ENCODE peak calls at places on chromosomes 16 and 17, in six cellular contexts. C, T, S, O, D and L are unnamed samples.

GRCh38 chr17:28549274-28550132 is 2.9 kb downstream of the UNC119 start:
- DNase-seq in S (no peak), D (no peak), C (no peak), T (no peak), O (no peak), L (peak; percentile 84)

GRCh38 chr16:62853887-62854286 is 817.6 kb upstream of the CDH8 start:
- DNase-seq in O (no peak), S (no peak), T (no peak), C (no peak), D (no peak), L (no peak)

GRCh38 chr17:1638171-1638583 is 7.4 kb downstream of the SCARF1 start:
- DNase-seq in O (no peak), D (no peak), T (no peak), C (no peak), S (no peak), L (no peak)

GRCh38 chr16:68070811-68071546 is 14.2 kb upstream of the NFATC3 start:
- DNase-seq in O (no peak), S (no peak), T (no peak), C (no peak), D (no peak), L (no peak)

GRCh38 chr17:29037739-29038465 is 5.0 kb upstream of the PIPOX start:
- DNase-seq in O (no peak), S (no peak), C (no peak), D (no peak), T (no peak), L (no peak)

GRCh38 chr17:80214878-80215210 is 5.3 kb downstream of the SGSH start:
- DNase-seq in T (no peak), D (no peak), O (no peak), C (no peak), S (no peak), L (no peak)

GRCh38 chr17:83053021-83053778 is 26.2 kb upstream of the METRNL start:
- DNase-seq in S (no peak), D (peak; percentile 46), O (no peak), C (peak; percentile 28), T (no peak), L (peak; percentile 63)

GRCh38 chr17:28620010-28620409 is 6.0 kb upstream of the RSKR start:
- DNase-seq in C (no peak), O (no peak), D (no peak), S (no peak), T (no peak), L (no peak)

GRCh38 chr17:40177275-40177874 is at the start of gene RAPGEFL1:
- DNase-seq in D (peak; percentile 75), T (no peak), C (peak; percentile 72), O (peak; percentile 74), S (peak; percentile 52), L (peak; percentile 92)

GRCh38 chr17:75530837-75531723 is 5.6 kb downstream of the LLGL2 start:
- DNase-seq in C (no peak), T (no peak), S (no peak), D (no peak), O (no peak), L (no peak)

GRCh38 chr17:79732804-79733691 is 2.3 kb downstream of the ENPP7 start:
- DNase-seq in D (no peak), S (no peak), T (no peak), C (no peak), O (no peak), L (no peak)

GRCh38 chr17:82217120-82217529 is 4.5 kb upstream of the CCDC57 start:
- DNase-seq in O (no peak), S (no peak), T (no peak), D (no peak), C (peak; percentile 75), L (peak; percentile 62)

GRCh38 chr17:74606050-74606449 is 14.0 kb upstream of the CD300LD start:
- DNase-seq in C (no peak), T (no peak), S (no peak), D (no peak), O (no peak), L (no peak)

GRCh38 chr17:80286638-80286960 is 25.9 kb downstream of the RNF213 start:
- DNase-seq in T (no peak), O (no peak), C (no peak), D (no peak), S (no peak), L (no peak)

GRCh38 chr16:17312100-17312732 is 158.5 kb downstream of the XYLT1 start:
- DNase-seq in C (no peak), O (no peak), T (no peak), D (no peak), S (no peak), L (no peak)

GRCh38 chr16:87077750-87078127 is 239.5 kb downstream of the C16orf95 start:
- DNase-seq in O (no peak), D (no peak), S (no peak), C (no peak), T (no peak), L (no peak)

GRCh38 chr16:73071131-73071940 is 23.4 kb upstream of the ZFHX3 start:
- DNase-seq in D (peak; percentile 53), C (peak; percentile 29), O (peak; percentile 79), T (no peak), S (peak; percentile 48), L (no peak)

GRCh38 chr17:79242873-79243602 is 168.4 kb downstream of the ENGASE start:
- DNase-seq in S (no peak), C (no peak), O (peak; percentile 33), D (no peak), T (no peak), L (no peak)

GRCh38 chr16:88700636-88701482 is 5.3 kb downstream of the RNF166 start:
- DNase-seq in C (peak; percentile 80), T (no peak), O (no peak), S (no peak), D (peak; percentile 81), L (peak; percentile 98)

GRCh38 chr17:80848449-80849102 is 143.1 kb upstream of the CHMP6 start:
- DNase-seq in S (no peak), O (no peak), C (no peak), D (no peak), T (no peak), L (no peak)

GRCh38 chr17:50316016-50316587 is 29.8 kb upstream of the XYLT2 start:
- DNase-seq in D (no peak), T (no peak), C (no peak), S (no peak), O (peak; percentile 3), L (peak; percentile 25)

GRCh38 chr17:39199986-39200879 is at the start of gene RPL19:
- DNase-seq in S (peak; percentile 89), D (peak; percentile 94), T (peak; percentile 89), C (peak; percentile 94), O (peak; percentile 95), L (peak; percentile 95)

GRCh38 chr17:30021708-30022317 is 80.4 kb downstream of the EFCAB5 start:
- DNase-seq in S (peak; percentile 44), O (peak; percentile 53), T (peak; percentile 51), C (peak; percentile 47), D (no peak), L (no peak)

GRCh38 chr16:20899503-20900298 is 457 bp downstream of the DCUN1D3 start:
- DNase-seq in O (no peak), D (no peak), T (no peak), C (peak; percentile 25), S (no peak), L (no peak)

GRCh38 chr17:12765544-12765943 is 23.8 kb upstream of the ARHGAP44 start:
- DNase-seq in C (peak; percentile 69), S (no peak), T (no peak), D (peak; percentile 63), O (no peak), L (no peak)

GRCh38 chr17:48636177-48637018 is 10.2 kb upstream of the HOXB9 start:
- DNase-seq in C (peak; percentile 77), D (peak; percentile 46), T (peak; percentile 88), O (no peak), S (peak; percentile 64), L (peak; percentile 88)

GRCh38 chr16:74450236-74450635 is 29.0 kb upstream of the CLEC18B start:
- DNase-seq in O (no peak), S (no peak), T (no peak), D (no peak), C (no peak), L (no peak)

GRCh38 chr16:88052661-88053060 is 101.4 kb downstream of the BANP start:
- DNase-seq in O (no peak), D (no peak), T (no peak), C (no peak), S (no peak), L (no peak)

GRCh38 chr16:19014456-19014855 is 30.7 kb downstream of the TMC7 start:
- DNase-seq in C (no peak), D (no peak), S (no peak), T (no peak), O (no peak), L (no peak)

GRCh38 chr16:57049678-57050077 is 42.7 kb upstream of the CPNE2 start:
- DNase-seq in D (no peak), T (no peak), C (no peak), S (no peak), O (no peak), L (no peak)

GRCh38 chr16:2770057-2770780 is 6.9 kb downstream of the ELOB start:
- DNase-seq in S (no peak), O (no peak), D (no peak), C (no peak), T (no peak), L (no peak)

GRCh38 chr16:53771655-53772497 is 67.9 kb downstream of the FTO start:
- DNase-seq in O (no peak), T (no peak), C (no peak), S (no peak), D (no peak), L (no peak)